ENCODE peak calls at places on chromosomes 13 and 19, in six cellular contexts. One of them, this sample, is unnamed.

GRCh38 chr13:80654638-80655249 is 313.8 kb upstream of the SPRY2 start:
- DNase-seq in K562: no peak
- DNase-seq in GM12891: no peak
- DNase-seq in GM12878: no peak
- DNase-seq in HepG2: no peak
- DNase-seq in H1: no peak
- DNase-seq in this sample: no peak

GRCh38 chr19:7507884-7508283 is 8.0 kb upstream of the ZNF358 start:
- DNase-seq in K562: peak; percentile 91
- DNase-seq in GM12891: no peak
- DNase-seq in GM12878: no peak
- DNase-seq in HepG2: peak; percentile 26
- DNase-seq in H1: peak; percentile 60
- DNase-seq in this sample: no peak

GRCh38 chr19:29260477-29261317 is 47.7 kb upstream of the UQCRFS1 start:
- DNase-seq in K562: peak; percentile 69
- DNase-seq in GM12891: no peak
- DNase-seq in GM12878: peak; percentile 3
- DNase-seq in HepG2: peak; percentile 49
- DNase-seq in H1: no peak
- DNase-seq in this sample: no peak

GRCh38 chr13:32632343-32632910 is 46.2 kb downstream of the PDS5B start:
- DNase-seq in K562: no peak
- DNase-seq in GM12891: no peak
- DNase-seq in GM12878: no peak
- DNase-seq in HepG2: no peak
- DNase-seq in H1: no peak
- DNase-seq in this sample: no peak

GRCh38 chr13:110813646-110814624 is 100.4 kb downstream of the ING1 start:
- DNase-seq in K562: peak; percentile 19
- DNase-seq in GM12891: no peak
- DNase-seq in GM12878: no peak
- DNase-seq in HepG2: no peak
- DNase-seq in H1: no peak
- DNase-seq in this sample: no peak

GRCh38 chr13:112572408-112572807 is 15.5 kb downstream of the TUBGCP3 start:
- DNase-seq in K562: no peak
- DNase-seq in GM12891: no peak
- DNase-seq in GM12878: no peak
- DNase-seq in HepG2: no peak
- DNase-seq in H1: no peak
- DNase-seq in this sample: no peak

GRCh38 chr13:21040120-21040834 is 21.1 kb downstream of the LATS2 start:
- DNase-seq in K562: no peak
- DNase-seq in GM12891: no peak
- DNase-seq in GM12878: no peak
- DNase-seq in HepG2: no peak
- DNase-seq in H1: no peak
- DNase-seq in this sample: no peak

GRCh38 chr13:46571189-46571901 is 18.4 kb downstream of the LRCH1 start:
- DNase-seq in K562: no peak
- DNase-seq in GM12891: no peak
- DNase-seq in GM12878: no peak
- DNase-seq in HepG2: peak; percentile 39
- DNase-seq in H1: no peak
- DNase-seq in this sample: no peak

GRCh38 chr13:19587635-19588300 is 26.4 kb upstream of the TPTE2 start:
- DNase-seq in K562: no peak
- DNase-seq in GM12891: no peak
- DNase-seq in GM12878: no peak
- DNase-seq in HepG2: peak; percentile 70
- DNase-seq in H1: no peak
- DNase-seq in this sample: no peak

GRCh38 chr13:44976949-44977583 is 12.2 kb downstream of the NUFIP1 start:
- DNase-seq in K562: no peak
- DNase-seq in GM12891: no peak
- DNase-seq in GM12878: no peak
- DNase-seq in HepG2: no peak
- DNase-seq in H1: no peak
- DNase-seq in this sample: no peak

GRCh38 chr13:112370311-112370710 is 5.8 kb upstream of the SPACA7 start:
- DNase-seq in K562: no peak
- DNase-seq in GM12891: no peak
- DNase-seq in GM12878: no peak
- DNase-seq in HepG2: no peak
- DNase-seq in H1: no peak
- DNase-seq in this sample: no peak

GRCh38 chr13:28357247-28357825 is 137.6 kb downstream of the FLT1 start:
- DNase-seq in K562: no peak
- DNase-seq in GM12891: no peak
- DNase-seq in GM12878: no peak
- DNase-seq in HepG2: no peak
- DNase-seq in H1: no peak
- DNase-seq in this sample: no peak

GRCh38 chr19:294819-295686 is 3.9 kb upstream of the PLPP2 start:
- DNase-seq in K562: peak; percentile 79
- DNase-seq in GM12891: peak; percentile 80
- DNase-seq in GM12878: no peak
- DNase-seq in HepG2: no peak
- DNase-seq in H1: no peak
- DNase-seq in this sample: peak; percentile 77

GRCh38 chr13:94020833-94021232 is 458.6 kb downstream of the DCT start:
- DNase-seq in K562: no peak
- DNase-seq in GM12891: no peak
- DNase-seq in GM12878: no peak
- DNase-seq in HepG2: no peak
- DNase-seq in H1: no peak
- DNase-seq in this sample: no peak

GRCh38 chr19:55753401-55753800 is 5.5 kb upstream of the RFPL4A start:
- DNase-seq in K562: no peak
- DNase-seq in GM12891: no peak
- DNase-seq in GM12878: no peak
- DNase-seq in HepG2: no peak
- DNase-seq in H1: no peak
- DNase-seq in this sample: no peak

GRCh38 chr19:48964205-48965032 is 690 bp upstream of the FTL start:
- DNase-seq in K562: no peak
- DNase-seq in GM12891: no peak
- DNase-seq in GM12878: no peak
- DNase-seq in HepG2: peak; percentile 34
- DNase-seq in H1: no peak
- DNase-seq in this sample: no peak

GRCh38 chr19:48963371-48964204 is 1.5 kb upstream of the FTL start:
- DNase-seq in K562: peak; percentile 80
- DNase-seq in GM12891: peak; percentile 69
- DNase-seq in GM12878: no peak
- DNase-seq in HepG2: peak; percentile 98
- DNase-seq in H1: peak; percentile 80
- DNase-seq in this sample: peak; percentile 72

GRCh38 chr19:48965806-48966540 is 864 bp downstream of the FTL start:
- DNase-seq in K562: peak; percentile 52
- DNase-seq in GM12891: peak; percentile 54
- DNase-seq in GM12878: peak; percentile 72
- DNase-seq in HepG2: peak; percentile 58
- DNase-seq in H1: no peak
- DNase-seq in this sample: no peak

GRCh38 chr19:48966541-48967345 is 1.6 kb downstream of the FTL start:
- DNase-seq in K562: no peak
- DNase-seq in GM12891: no peak
- DNase-seq in GM12878: no peak
- DNase-seq in HepG2: no peak
- DNase-seq in H1: no peak
- DNase-seq in this sample: no peak

DNA sequence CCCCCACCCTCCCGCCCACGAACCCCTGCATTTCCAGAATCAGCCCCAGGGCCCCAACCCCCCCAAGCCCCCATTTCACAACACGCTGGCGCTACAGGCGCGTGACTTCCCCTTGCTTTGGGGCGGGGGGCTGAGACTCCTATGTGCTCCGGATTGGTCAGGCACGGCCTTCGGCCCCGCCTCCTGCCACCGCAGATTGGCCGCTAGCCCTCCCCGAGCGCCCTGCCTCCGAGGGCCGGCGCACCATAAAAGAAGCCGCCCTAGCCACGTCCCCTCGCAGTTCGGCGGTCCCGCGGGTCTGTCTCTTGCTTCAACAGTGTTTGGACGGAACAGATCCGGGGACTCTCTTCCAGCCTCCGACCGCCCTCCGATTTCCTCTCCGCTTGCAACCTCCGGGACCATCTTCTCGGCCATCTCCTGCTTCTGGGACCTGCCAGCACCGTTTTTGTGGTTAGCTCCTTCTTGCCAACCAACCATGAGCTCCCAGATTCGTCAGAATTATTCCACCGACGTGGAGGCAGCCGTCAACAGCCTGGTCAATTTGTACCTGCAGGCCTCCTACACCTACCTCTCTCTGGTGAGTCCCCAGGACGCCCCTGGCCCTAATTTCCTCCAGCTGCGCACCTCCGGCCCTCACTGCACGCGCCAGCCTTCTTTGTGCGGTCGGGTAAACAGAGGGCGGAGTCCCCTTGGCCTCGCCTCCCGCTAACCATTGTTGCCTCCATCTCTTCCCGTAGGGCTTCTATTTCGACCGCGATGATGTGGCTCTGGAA is at the start of gene FTL:
- DNase-seq in K562: peak; percentile 89
- DNase-seq in GM12891: peak; percentile 91
- DNase-seq in GM12878: peak; percentile 82
- DNase-seq in HepG2: peak; percentile 95
- DNase-seq in H1: peak; percentile 93
- DNase-seq in this sample: peak; percentile 95
- TF ChIP-seq POLR2A in K562: peak; percentile 100
- TF ChIP-seq POLR2A in GM12891: peak; percentile 99
- TF ChIP-seq POLR2A in GM12878: peak; percentile 95
- TF ChIP-seq POLR2A in HepG2: peak; percentile 99
- TF ChIP-seq POLR2A in H1: peak; percentile 98
- TF ChIP-seq POLR2A in this sample: peak; percentile 99

DNA sequence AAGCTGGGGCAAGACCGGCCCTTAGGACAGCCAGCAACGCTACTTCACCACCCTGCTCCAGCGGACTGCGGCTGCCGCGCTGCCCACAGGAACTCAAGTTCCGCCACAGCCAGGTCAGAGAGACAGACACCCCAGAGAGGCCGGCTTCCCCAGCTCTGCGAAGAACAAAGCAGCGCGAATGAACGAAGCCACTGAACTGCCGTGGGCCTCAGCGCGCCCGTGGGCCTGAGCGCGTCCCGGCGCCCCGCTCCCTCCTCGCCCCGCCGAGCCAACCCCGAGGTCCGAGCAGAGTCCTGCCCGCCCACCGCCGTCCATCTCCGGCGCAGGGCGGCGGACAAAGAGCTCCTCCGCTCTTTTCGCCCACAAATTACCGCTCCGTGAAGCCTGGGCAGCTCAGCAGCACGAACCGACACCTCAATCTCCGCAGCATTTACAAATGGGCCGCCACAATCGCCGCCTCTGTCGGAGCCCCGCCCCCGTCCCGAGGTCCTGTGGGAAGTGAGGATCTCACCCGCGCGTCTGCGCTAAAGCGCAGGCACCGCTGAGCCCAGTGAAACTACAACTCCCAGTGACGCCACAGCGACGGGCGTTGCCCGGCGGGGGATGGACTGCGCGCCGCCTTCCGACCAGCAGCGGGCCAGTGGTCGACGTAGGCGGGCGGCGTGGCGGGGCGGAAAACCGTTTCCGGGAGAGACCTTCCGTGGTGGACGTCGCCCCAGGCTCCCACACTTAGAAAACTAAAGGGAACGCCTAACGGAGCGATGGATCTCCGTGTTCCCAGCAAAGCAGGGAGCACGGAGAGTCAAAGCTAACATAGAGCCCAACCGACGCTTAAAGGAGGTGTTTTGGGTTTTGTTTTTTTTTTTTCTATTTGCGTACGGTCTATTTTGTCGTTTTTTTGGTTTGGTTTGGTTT is 158.7 kb downstream of the RNF17 start:
- DNase-seq in K562: peak; percentile 79
- DNase-seq in GM12891: peak; percentile 77
- DNase-seq in GM12878: peak; percentile 89
- DNase-seq in HepG2: peak; percentile 93
- DNase-seq in H1: peak; percentile 92
- DNase-seq in this sample: peak; percentile 74
- TF ChIP-seq TAF1 in K562: peak; percentile 76
- TF ChIP-seq TAF1 in GM12891: peak; percentile 64
- TF ChIP-seq TAF1 in GM12878: peak; percentile 73
- TF ChIP-seq TAF1 in HepG2: peak; percentile 84
- TF ChIP-seq TAF1 in H1: peak; percentile 90
- TF ChIP-seq TAF1 in this sample: peak; percentile 75

GRCh38 chr19:49641688-49642487 is at the start of gene SCAF1:
- DNase-seq in K562: peak; percentile 90
- DNase-seq in GM12891: peak; percentile 96
- DNase-seq in GM12878: peak; percentile 97
- DNase-seq in HepG2: peak; percentile 97
- DNase-seq in H1: peak; percentile 99
- DNase-seq in this sample: peak; percentile 94

GRCh38 chr19:49639401-49640112 is 386 bp downstream of the RRAS start:
- DNase-seq in K562: no peak
- DNase-seq in GM12891: no peak
- DNase-seq in GM12878: no peak
- DNase-seq in HepG2: no peak
- DNase-seq in H1: no peak
- DNase-seq in this sample: no peak

GRCh38 chr19:49638360-49638759 is 1.6 kb downstream of the RRAS start:
- DNase-seq in K562: no peak
- DNase-seq in GM12891: no peak
- DNase-seq in GM12878: no peak
- DNase-seq in HepG2: no peak
- DNase-seq in H1: no peak
- DNase-seq in this sample: no peak

GRCh38 chr19:49642488-49643035 is 553 bp downstream of the SCAF1 start:
- DNase-seq in K562: no peak
- DNase-seq in GM12891: no peak
- DNase-seq in GM12878: no peak
- DNase-seq in HepG2: no peak
- DNase-seq in H1: no peak
- DNase-seq in this sample: no peak

GRCh38 chr19:49640113-49640898 is at the start of gene RRAS:
- DNase-seq in K562: peak; percentile 95
- DNase-seq in GM12891: peak; percentile 98
- DNase-seq in GM12878: peak; percentile 100
- DNase-seq in HepG2: peak; percentile 98
- DNase-seq in H1: peak; percentile 100
- DNase-seq in this sample: peak; percentile 96
- TF ChIP-seq POLR2A in K562: peak; percentile 92
- TF ChIP-seq POLR2A in GM12891: peak; percentile 84
- TF ChIP-seq POLR2A in GM12878: peak; percentile 94
- TF ChIP-seq POLR2A in HepG2: no peak
- TF ChIP-seq POLR2A in H1: peak; percentile 63
- TF ChIP-seq POLR2A in this sample: peak; percentile 86

DNA sequence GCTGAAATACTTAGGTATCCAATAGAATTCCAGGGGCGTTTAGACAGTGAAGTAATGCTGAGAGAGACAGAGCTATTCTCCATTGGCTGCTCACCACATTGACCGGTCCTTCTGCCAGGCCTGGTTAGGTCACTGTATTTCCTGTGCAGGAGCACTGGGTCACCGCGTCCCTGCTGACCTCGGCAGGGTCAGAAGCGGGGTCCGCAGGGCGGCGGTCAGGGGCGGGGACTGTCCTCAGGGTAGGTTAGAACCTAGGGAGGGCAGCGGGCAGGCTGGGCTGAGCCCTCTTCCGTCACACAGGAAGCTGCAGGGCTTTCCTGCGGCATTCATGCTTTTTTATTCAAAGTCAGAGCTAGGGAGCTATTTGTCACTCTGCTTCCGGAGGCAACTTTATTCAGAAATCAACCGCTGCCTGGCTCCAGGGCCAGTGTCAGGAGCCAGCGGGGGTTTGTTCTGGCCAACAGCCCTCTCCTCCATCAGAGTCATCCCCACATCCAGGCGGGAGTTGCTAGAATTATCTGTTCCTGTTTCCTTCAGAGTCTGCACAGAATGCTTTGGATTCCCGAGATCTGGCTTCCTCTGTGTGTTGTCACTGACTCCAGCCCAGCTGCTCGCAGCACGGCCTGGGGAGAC is 81.3 kb upstream of the WASF3 start:
- DNase-seq in K562: no peak
- DNase-seq in GM12891: no peak
- DNase-seq in GM12878: no peak
- DNase-seq in HepG2: peak; percentile 34
- DNase-seq in H1: peak; percentile 47
- DNase-seq in this sample: no peak
- TF ChIP-seq TAF1 in K562: no peak
- TF ChIP-seq TAF1 in GM12891: no peak
- TF ChIP-seq TAF1 in GM12878: no peak
- TF ChIP-seq TAF1 in HepG2: no peak
- TF ChIP-seq TAF1 in H1: peak; percentile 14
- TF ChIP-seq TAF1 in this sample: no peak

This sample was measured in GM12892.